ENCODE peak calls at places on chromosome 4, in five cellular contexts. H, N, G, B and C are unnamed samples.

GRCh38 chr4:22921891-22922290 is 229.2 kb downstream of the GBA3 start:
- DNase-seq in B (no peak), G (no peak), N (no peak), H (no peak), C (no peak)

GRCh38 chr4:6701371-6701770 is 7.7 kb downstream of the S100P start:
- DNase-seq in H (no peak), B (no peak), N (no peak), G (no peak), C (no peak)

GRCh38 chr4:3402409-3403103 is 39.2 kb upstream of the HGFAC start:
- DNase-seq in H (no peak), B (no peak), N (peak), G (no peak), C (no peak)

GRCh38 chr4:183356173-183356825 is 34.1 kb upstream of the CLDN24 start:
- DNase-seq in B (no peak), N (no peak), G (no peak), H (no peak), C (no peak)

GRCh38 chr4:56099378-56099786 is 150.6 kb downstream of the CEP135 start:
- DNase-seq in H (no peak), N (no peak), B (no peak), G (no peak), C (no peak)

GRCh38 chr4:69984030-69984443 is 11.7 kb upstream of the STATH start:
- DNase-seq in H (no peak), B (no peak), G (no peak), N (no peak), C (peak)

GRCh38 chr4:113837397-113837796 is 75.9 kb upstream of the CAMK2D start:
- DNase-seq in G (no peak), B (no peak), N (peak), H (peak), C (no peak)

GRCh38 chr4:77586953-77587383 is 18.7 kb upstream of the CXCL13 start:
- DNase-seq in N (no peak), H (no peak), B (no peak), G (no peak), C (no peak)